ENCODE peak calls at places on chromosome X, in ten cellular contexts. R is NCI-H1092 treated with DMSO at 0.1 percent for 48 hours; G is cardiac muscle cell; L is naive thymus-derived CD4-positive, alpha-beta T cell; V is B cell; Y is lower lobe of right lung; P is midbrain; X is stimulated activated CD4-positive, alpha-beta T cell treated with anti-CD3 and anti-CD28 coated beads, Interleukin-2, amount 100 ng/mL, for 4 hours; I is effector memory CD4-positive, alpha-beta T cell; J is islet precursor cell. F is an unnamed sample.
A peak's percentile ranks its signal among the peaks of the same experiment; 100 is the strongest.

GRCh38 chrX:124217289-124218251 is 114.9 kb upstream of the TEX13D start:
- DNase-seq in I (peak; percentile 30), X (peak; percentile 42), Y (no peak), V (no peak), G (peak; percentile 2), R (peak; percentile 30), P (peak; percentile 31), L (peak; percentile 80), J (peak; percentile 91), F (no peak)

GRCh38 chrX:140712413-140713173 is 3.0 kb downstream of the LINC00632 start:
- DNase-seq in J (peak; percentile 94), P (peak; percentile 81), Y (peak; percentile 68), G (peak; percentile 79), I (peak; percentile 3), V (no peak), L (peak; percentile 26), X (no peak), R (no peak), F (peak; percentile 73)

GRCh38 chrX:154396948-154397887 is 959 bp upstream of the RPL10 start:
- DNase-seq in G (peak; percentile 70), X (peak; percentile 48), I (peak; percentile 33), L (no peak), P (no peak), R (peak; percentile 63), J (peak; percentile 81), V (peak; percentile 78), Y (peak; percentile 86), F (peak; percentile 79)

GRCh38 chrX:47568656-47569295 is 7.8 kb downstream of the ARAF start:
- DNase-seq in Y (no peak), R (no peak), X (no peak), L (peak; percentile 36), P (no peak), J (peak; percentile 60), G (no peak), V (peak; percentile 56), I (no peak), F (no peak)

GRCh38 chrX:38236901-38237615 is 16.4 kb upstream of the SRPX start:
- DNase-seq in J (no peak), V (no peak), I (no peak), G (no peak), R (no peak), P (no peak), X (no peak), Y (no peak), L (no peak), F (no peak)

GRCh38 chrX:133415276-133416105 is at the start of gene GPC4:
- DNase-seq in L (no peak), V (peak; percentile 48), X (no peak), Y (peak; percentile 80), G (peak; percentile 38), R (no peak), I (no peak), J (peak; percentile 88), P (peak; percentile 53), F (peak; percentile 69)

GRCh38 chrX:3651272-3651671 is 62.2 kb downstream of the PRKX start:
- DNase-seq in X (no peak), P (peak; percentile 1), I (no peak), L (peak; percentile 39), G (peak; percentile 51), V (no peak), J (no peak), Y (no peak), R (peak; percentile 6), F (no peak)

GRCh38 chrX:129760155-129760554 is 19.6 kb upstream of the SASH3 start:
- DNase-seq in P (no peak), L (no peak), V (no peak), I (no peak), J (no peak), R (no peak), Y (no peak), G (no peak), X (no peak), F (no peak)

GRCh38 chrX:52424658-52425057 is 55.8 kb downstream of the XAGE2 start:
- DNase-seq in L (no peak), J (peak; percentile 54), G (no peak), Y (no peak), R (no peak), P (no peak), X (no peak), I (no peak), V (no peak), F (no peak)

GRCh38 chrX:146424422-146424821 is 385.1 kb upstream of the CXorf51B start:
- DNase-seq in I (no peak), G (no peak), J (no peak), X (no peak), P (no peak), R (no peak), L (no peak), Y (no peak), V (no peak), F (no peak)

GRCh38 chrX:9957743-9958142 is 9.4 kb upstream of the CLDN34 start:
- DNase-seq in L (no peak), Y (no peak), G (no peak), V (no peak), I (no peak), J (no peak), R (no peak), P (no peak), X (no peak), F (no peak)

GRCh38 chrX:83845397-83845796 is 15.5 kb upstream of the CYLC1 start:
- DNase-seq in J (peak; percentile 52), G (peak; percentile 0), R (peak; percentile 58), Y (no peak), P (peak; percentile 2), X (no peak), V (peak; percentile 13), I (no peak), L (peak; percentile 17), F (no peak)

GRCh38 chrX:123876844-123877243 is 17.0 kb downstream of the XIAP start:
- DNase-seq in J (no peak), L (no peak), P (no peak), I (no peak), X (no peak), V (no peak), R (no peak), Y (no peak), G (no peak), F (no peak)

GRCh38 chrX:356385-357034 is 30.2 kb downstream of the PPP2R3B start:
- DNase-seq in I (no peak), G (no peak), V (no peak), R (no peak), J (no peak), Y (peak; percentile 32), X (no peak), P (no peak), L (no peak), F (no peak)

F was measured in glutamatergic neuron.